ENCODE peak calls at places on chromosomes 2 and 18, in six cellular contexts. Y is body of pancreas, T is epithelial cell of proximal tubule, N is prostate gland, B is Panc1, G is tibial nerve. A is an unnamed sample.

GRCh38 chr18:2337552-2338141 is 233.7 kb downstream of the METTL4 start:
- DNase-seq in Y (peak; percentile 39), T (no peak), N (no peak), B (peak; percentile 17), G (no peak), A (no peak)

GRCh38 chr18:43405097-43405496 is 127.8 kb upstream of the SYT4 start:
- DNase-seq in Y (no peak), T (no peak), N (no peak), B (no peak), G (no peak), A (no peak)

GRCh38 chr18:49630246-49630699 is 68.4 kb downstream of the LIPG start:
- DNase-seq in Y (peak; percentile 31), T (peak; percentile 83), N (no peak), B (no peak), G (no peak), A (no peak)

GRCh38 chr2:68362069-68362468 is 3.0 kb upstream of the PLEK start:
- DNase-seq in Y (peak; percentile 72), T (no peak), N (peak; percentile 58), B (peak; percentile 24), G (peak; percentile 62), A (no peak)

GRCh38 chr2:202030676-202031075 is 3.0 kb upstream of the FZD7 start:
- DNase-seq in Y (no peak), T (no peak), N (no peak), B (no peak), G (no peak), A (no peak)

GRCh38 chr18:76460482-76460881 is 34.6 kb downstream of the ZNF516 start:
- DNase-seq in Y (no peak), T (no peak), N (no peak), B (no peak), G (no peak), A (no peak)

GRCh38 chr2:101063753-101064502 is 61.8 kb downstream of the RPL31 start:
- DNase-seq in Y (no peak), T (peak; percentile 41), N (no peak), B (no peak), G (no peak), A (no peak)

GRCh38 chr2:27856386-27856785 is 33.8 kb downstream of the RBKS start:
- DNase-seq in Y (no peak), T (no peak), N (no peak), B (no peak), G (no peak), A (no peak)

GRCh38 chr2:155975734-155976133 is 356.8 kb downstream of the NR4A2 start:
- DNase-seq in Y (no peak), T (no peak), N (no peak), B (no peak), G (no peak), A (no peak)

GRCh38 chr2:97868986-97869721 is 126.6 kb downstream of the TMEM131 start:
- DNase-seq in Y (no peak), T (peak; percentile 90), N (no peak), B (peak; percentile 82), G (no peak), A (no peak)

GRCh38 chr18:48296581-48296980 is 112.6 kb downstream of the ZBTB7C start:
- DNase-seq in Y (no peak), T (no peak), N (no peak), B (no peak), G (no peak), A (no peak)

GRCh38 chr2:235793163-235793752 is 299.4 kb downstream of the AGAP1 start:
- DNase-seq in Y (no peak), T (peak; percentile 3), N (no peak), B (no peak), G (no peak), A (no peak)

GRCh38 chr2:84719434-84719833 is 161.4 kb downstream of the TRABD2A start:
- DNase-seq in Y (no peak), T (no peak), N (no peak), B (no peak), G (no peak), A (no peak)

GRCh38 chr18:61464551-61465102 is 131.4 kb downstream of the CDH20 start:
- DNase-seq in Y (no peak), T (peak; percentile 4), N (no peak), B (no peak), G (no peak), A (no peak)

GRCh38 chr2:213317929-213318328 is 33.7 kb downstream of the SPAG16 start:
- DNase-seq in Y (no peak), T (no peak), N (no peak), B (no peak), G (no peak), A (no peak)

GRCh38 chr2:220948579-220948978 is 623.5 kb downstream of the EPHA4 start:
- DNase-seq in Y (no peak), T (no peak), N (no peak), B (no peak), G (no peak), A (no peak)

GRCh38 chr2:15666776-15667578 is 75.3 kb downstream of the DDX1 start:
- DNase-seq in Y (no peak), T (no peak), N (peak; percentile 30), B (no peak), G (no peak), A (no peak)

GRCh38 chr18:68449292-68449691 is 265.6 kb downstream of the TMX3 start:
- DNase-seq in Y (no peak), T (peak; percentile 61), N (no peak), B (no peak), G (no peak), A (no peak)

GRCh38 chr2:6181525-6182270 is 489.5 kb downstream of the SOX11 start:
- DNase-seq in Y (peak; percentile 20), T (no peak), N (no peak), B (no peak), G (no peak), A (no peak)

GRCh38 chr2:181111059-181111458 is 130.7 kb downstream of the UBE2E3 start:
- DNase-seq in Y (no peak), T (no peak), N (no peak), B (no peak), G (no peak), A (no peak)

GRCh38 chr18:49168970-49169619 is 218.3 kb upstream of the SMAD7 start:
- DNase-seq in Y (peak; percentile 57), T (no peak), N (no peak), B (no peak), G (no peak), A (no peak)

GRCh38 chr2:233409286-233409991 is 55.1 kb downstream of the DGKD start:
- DNase-seq in Y (peak; percentile 44), T (no peak), N (no peak), B (no peak), G (no peak), A (no peak)

GRCh38 chr2:154455871-154456270 is 242.6 kb upstream of the KCNJ3 start:
- DNase-seq in Y (no peak), T (no peak), N (no peak), B (no peak), G (no peak), A (no peak)

GRCh38 chr2:37855283-37856041 is 69.6 kb upstream of the RMDN2 start:
- DNase-seq in Y (no peak), T (no peak), N (peak; percentile 22), B (no peak), G (no peak), A (no peak)
- TF ChIP-seq CTCF in Y (no peak), T (no peak), N (no peak), B (no peak), G (no peak), A (no peak)

DNA sequence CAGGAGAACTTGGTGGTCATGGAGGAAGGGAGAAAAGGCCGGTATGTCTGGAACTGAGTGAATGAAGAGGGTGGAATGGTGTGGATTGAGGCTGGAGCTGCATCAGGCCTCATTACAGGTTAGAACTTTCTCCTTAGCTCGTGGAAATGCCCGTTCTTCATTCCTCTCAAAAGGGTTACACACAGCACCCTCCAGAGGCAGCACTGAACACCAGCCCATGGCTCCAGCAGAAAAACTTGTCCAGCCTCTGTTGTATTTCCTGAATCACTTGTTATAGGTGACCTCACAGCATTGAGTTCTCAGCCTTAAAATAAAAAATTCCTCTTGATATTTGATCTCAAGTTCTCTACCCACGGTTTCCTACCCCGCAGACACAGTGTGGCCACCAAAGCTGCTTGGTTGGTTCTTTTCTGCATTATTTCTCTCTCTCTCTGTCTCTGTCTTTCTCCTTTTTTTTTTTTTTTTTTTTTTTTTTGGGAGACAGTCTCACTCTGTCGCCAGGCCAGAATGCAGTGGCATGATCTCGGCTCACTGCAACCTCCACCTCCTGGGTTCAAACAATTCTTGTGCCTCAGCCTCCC is 89.6 kb downstream of the ITGB1BP1 start:
- DNase-seq in Y (peak; percentile 70), T (no peak), N (peak; percentile 72), B (peak; percentile 55), G (peak; percentile 25), A (no peak)
- TF ChIP-seq CTCF in Y (peak; percentile 71), T (peak; percentile 84), N (peak; percentile 45), B (peak; percentile 77), G (peak; percentile 59), A (peak; percentile 89)

GRCh38 chr2:212005077-212005671 is 533.4 kb downstream of the ERBB4 start:
- DNase-seq in Y (no peak), T (no peak), N (no peak), B (peak; percentile 8), G (no peak), A (no peak)
- TF ChIP-seq CTCF in Y (no peak), T (peak; percentile 74), N (no peak), B (peak; percentile 72), G (no peak), A (peak; percentile 85)

GRCh38 chr2:54063967-54064535 is 51.4 kb upstream of the ACYP2 start:
- DNase-seq in Y (peak; percentile 62), T (no peak), N (no peak), B (no peak), G (no peak), A (no peak)

GRCh38 chr2:54058449-54058848 is 57.0 kb upstream of the ACYP2 start:
- DNase-seq in Y (no peak), T (no peak), N (no peak), B (no peak), G (no peak), A (no peak)

GRCh38 chr2:54059504-54059903 is 55.9 kb upstream of the ACYP2 start:
- DNase-seq in Y (no peak), T (no peak), N (no peak), B (no peak), G (no peak), A (no peak)

GRCh38 chr2:54060000-54060399 is 55.4 kb upstream of the ACYP2 start:
- DNase-seq in Y (no peak), T (no peak), N (no peak), B (no peak), G (no peak), A (no peak)

GRCh38 chr2:54061272-54061671 is 54.1 kb upstream of the ACYP2 start:
- DNase-seq in Y (no peak), T (no peak), N (no peak), B (no peak), G (no peak), A (no peak)
- TF ChIP-seq CTCF in Y (no peak), T (no peak), N (no peak), B (no peak), G (no peak), A (no peak)

DNA sequence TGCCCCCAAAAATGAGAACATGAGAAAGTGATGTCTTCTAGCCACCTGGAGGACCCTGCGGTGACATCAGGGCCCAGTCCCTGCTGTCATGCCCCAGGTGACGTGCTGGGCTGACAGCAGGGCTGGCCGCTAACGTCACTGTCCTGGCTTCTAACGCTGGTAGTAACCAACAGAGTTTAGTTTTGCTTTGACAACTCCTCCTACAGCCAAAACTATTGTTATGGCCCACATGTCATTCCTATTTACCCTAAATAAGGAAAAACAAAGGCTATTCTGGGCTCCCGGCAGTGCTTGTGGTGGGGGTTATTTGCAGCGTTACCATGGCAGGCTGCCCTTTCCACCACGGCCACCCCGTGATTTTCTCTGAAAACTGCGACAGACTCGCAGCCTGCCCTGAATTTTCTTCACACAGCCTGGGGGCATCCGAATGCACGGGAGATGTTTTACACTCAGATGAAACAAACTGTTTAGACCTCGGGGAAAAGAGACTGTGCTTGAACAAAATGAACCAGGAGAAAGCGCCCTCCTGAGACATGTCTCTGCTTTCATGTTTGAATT is 115.2 kb downstream of the FAM210A start:
- DNase-seq in Y (no peak), T (no peak), N (no peak), B (no peak), G (no peak), A (no peak)
- TF ChIP-seq CTCF in Y (no peak), T (no peak), N (no peak), B (no peak), G (no peak), A (peak; percentile 31)

A was measured in chondrocyte.